ENCODE peak calls at places on chromosome 3, in six cellular contexts. U is BE2C; P is stomach; L is GM12865; C is naive thymus-derived CD4-positive, alpha-beta T cell; Z is astrocyte of the spinal cord. D is an unnamed sample.

GRCh38 chr3:49465269-49466034 is 4.6 kb upstream of the DAG1 start:
- DNase-seq in Z (no peak), C (no peak), U (peak), L (no peak), P (peak), D (no peak)

GRCh38 chr3:111373861-111374260 is 168.1 kb upstream of the CD96 start:
- DNase-seq in P (no peak), L (no peak), Z (peak), U (no peak), C (no peak), D (no peak)

GRCh38 chr3:171282041-171282440 is 178.2 kb downstream of the TNIK start:
- DNase-seq in P (no peak), Z (peak), L (no peak), C (no peak), U (no peak), D (no peak)

GRCh38 chr3:13792512-13793347 is 87.1 kb downstream of the WNT7A start:
- DNase-seq in P (no peak), U (no peak), Z (no peak), L (no peak), C (no peak), D (no peak)

GRCh38 chr3:52248816-52249547 is 3.4 kb downstream of the PPM1M start:
- DNase-seq in Z (no peak), L (no peak), U (no peak), C (no peak), P (peak), D (no peak)

GRCh38 chr3:150150633-150151032 is 179.9 kb upstream of the PFN2 start:
- DNase-seq in L (no peak), C (no peak), Z (no peak), U (no peak), P (no peak), D (peak)

GRCh38 chr3:132645058-132645457 is 14.6 kb downstream of the ACAD11 start:
- DNase-seq in U (no peak), L (no peak), Z (no peak), C (no peak), P (no peak), D (no peak)

GRCh38 chr3:65855370-65856100 is 183.2 kb downstream of the MAGI1 start:
- DNase-seq in U (no peak), Z (no peak), C (no peak), L (no peak), P (no peak), D (peak)

GRCh38 chr3:178699364-178699763 is 163.1 kb downstream of the KCNMB2 start:
- DNase-seq in P (no peak), L (no peak), U (no peak), Z (no peak), C (no peak), D (no peak)

GRCh38 chr3:126676919-126677705 is 22.2 kb upstream of the TXNRD3 start:
- DNase-seq in P (no peak), C (no peak), U (no peak), Z (no peak), L (no peak), D (no peak)

GRCh38 chr3:119880966-119881365 is 99.1 kb downstream of the NR1I2 start:
- DNase-seq in P (no peak), U (no peak), Z (no peak), C (no peak), L (no peak), D (no peak)

GRCh38 chr3:51282931-51283330 is 102.2 kb upstream of the MANF start:
- DNase-seq in U (no peak), L (no peak), P (no peak), C (no peak), Z (peak), D (no peak)

GRCh38 chr3:41682996-41683395 is 278.9 kb downstream of the ULK4 start:
- DNase-seq in U (no peak), L (no peak), C (no peak), P (no peak), Z (peak), D (peak)

GRCh38 chr3:18559323-18559972 is 134.3 kb upstream of the SATB1 start:
- DNase-seq in C (peak), L (peak), P (peak), Z (peak), U (peak), D (peak)

GRCh38 chr3:69252631-69253030 is 130.2 kb upstream of the LMOD3 start:
- DNase-seq in L (no peak), C (no peak), P (no peak), Z (no peak), U (no peak), D (no peak)

GRCh38 chr3:188108703-188109412 is 45.1 kb upstream of the LPP start:
- DNase-seq in U (no peak), Z (no peak), L (no peak), C (no peak), P (no peak), D (no peak)

GRCh38 chr3:42608586-42608985 is 8.1 kb downstream of the NKTR start:
- DNase-seq in L (no peak), C (no peak), P (no peak), U (peak), Z (peak), D (peak)

GRCh38 chr3:127002195-127003174 is 19.6 kb downstream of the PLXNA1 start:
- DNase-seq in Z (peak), L (peak), P (peak), C (no peak), U (peak), D (peak)

GRCh38 chr3:16437640-16438039 is 75.9 kb downstream of the RFTN1 start:
- DNase-seq in C (no peak), L (no peak), U (no peak), Z (no peak), P (no peak), D (peak)

DNA sequence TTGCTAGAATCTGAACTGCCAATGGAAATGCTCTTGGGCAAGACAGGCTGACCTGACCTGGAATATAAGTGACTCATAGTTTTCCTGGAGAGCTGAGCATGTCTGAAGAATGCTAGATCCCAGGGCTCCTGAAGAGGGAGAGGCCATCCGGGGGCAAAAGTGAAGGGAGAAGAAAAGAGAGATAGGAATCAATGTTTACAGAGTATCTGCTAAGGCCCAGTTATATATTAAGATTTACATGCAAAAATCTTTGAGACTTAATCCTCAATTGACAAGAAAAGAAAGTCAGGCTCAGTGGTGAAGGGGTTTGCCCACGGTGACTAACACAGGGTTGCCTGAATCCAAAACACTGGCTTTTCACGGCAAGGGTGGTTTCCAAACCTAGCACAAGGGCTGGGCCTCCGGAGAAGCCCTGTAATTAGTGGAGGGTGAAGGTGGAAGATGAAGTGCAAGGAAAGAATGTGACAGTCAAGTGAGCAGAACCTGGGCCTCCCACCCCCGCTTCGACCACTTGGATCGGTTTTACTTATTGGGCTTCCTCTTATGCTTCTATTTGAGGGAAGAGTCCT is 91.7 kb upstream of the FGF12 start:
- DNase-seq in P (no peak), L (peak), U (no peak), Z (peak), C (no peak), D (peak)
- H3K4me3 ChIP-seq in P (no peak), L (no peak), U (no peak), Z (no peak), C (no peak), D (no peak)

GRCh38 chr3:160196511-160197104 is 28.6 kb upstream of the C3orf80 start:
- DNase-seq in P (no peak), U (no peak), L (no peak), Z (no peak), C (no peak), D (no peak)
- H3K4me3 ChIP-seq in P (no peak), U (no peak), L (no peak), Z (no peak), C (no peak), D (no peak)

DNA sequence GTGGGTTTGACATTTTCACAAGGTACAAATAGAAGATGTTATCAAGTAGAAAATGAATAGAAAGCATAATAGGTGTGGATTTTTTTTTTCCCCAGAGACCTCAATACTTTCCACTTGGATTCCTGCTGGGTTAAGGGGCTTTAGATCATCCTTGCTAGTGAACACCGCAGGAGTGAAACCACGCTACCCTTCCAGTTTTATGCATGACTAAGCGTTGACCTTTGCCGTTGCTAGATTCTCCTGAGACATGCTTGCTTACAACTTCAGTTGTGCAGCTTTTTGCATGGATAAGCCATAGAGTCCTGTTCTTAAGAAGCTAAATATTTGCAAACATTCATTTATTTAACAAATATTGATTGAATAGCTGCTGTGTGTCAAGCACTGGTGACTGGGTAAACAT is 299.7 kb upstream of the LMCD1 start:
- DNase-seq in C (no peak), Z (peak), U (no peak), P (no peak), L (no peak), D (no peak)
- H3K4me3 ChIP-seq in C (no peak), Z (no peak), U (no peak), P (no peak), L (no peak), D (no peak)

GRCh38 chr3:151314132-151314531 is 2.5 kb downstream of the GPR87 start:
- DNase-seq in Z (no peak), L (no peak), P (no peak), C (no peak), U (no peak), D (no peak)

GRCh38 chr3:151315846-151316245 is 774 bp downstream of the GPR87 start:
- DNase-seq in U (no peak), L (no peak), Z (no peak), P (no peak), C (no peak), D (no peak)

GRCh38 chr3:151314593-151314992 is 2.0 kb downstream of the GPR87 start:
- DNase-seq in P (no peak), L (no peak), U (no peak), Z (no peak), C (no peak), D (no peak)

GRCh38 chr3:151316267-151316991 is at the start of gene GPR87:
- DNase-seq in C (no peak), U (no peak), L (peak), Z (no peak), P (no peak), D (no peak)

DNA sequence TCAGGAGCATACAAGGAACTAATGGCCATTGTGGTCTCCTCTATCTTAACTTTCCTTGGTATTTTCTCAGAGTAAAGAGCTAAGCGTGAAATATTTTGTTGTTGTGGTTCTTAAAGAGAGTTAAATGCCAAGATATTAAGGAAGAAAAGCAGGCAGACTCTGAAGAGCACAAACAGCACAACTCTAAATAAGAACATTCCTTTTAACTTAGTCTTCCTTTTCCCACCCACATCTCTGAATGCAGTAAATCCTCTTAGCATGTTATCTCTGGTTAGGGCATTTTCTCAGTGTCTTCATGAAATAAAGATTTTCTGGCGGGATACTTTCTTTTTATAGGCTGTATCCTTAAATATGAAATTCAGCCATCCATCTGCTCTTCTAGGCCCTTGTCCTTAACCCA is 1.5 kb downstream of the GPR87 start:
- DNase-seq in L (no peak), C (no peak), P (no peak), U (no peak), Z (peak), D (peak)
- H3K4me3 ChIP-seq in L (no peak), C (no peak), P (no peak), U (no peak), Z (no peak), D (no peak)

GRCh38 chr3:37126856-37127255 is 47.5 kb downstream of the LRRFIP2 start:
- DNase-seq in Z (no peak), C (no peak), U (no peak), L (no peak), P (no peak), D (no peak)

GRCh38 chr3:37124431-37124830 is 50.0 kb downstream of the LRRFIP2 start:
- DNase-seq in U (no peak), C (no peak), Z (no peak), P (no peak), L (no peak), D (no peak)

GRCh38 chr3:37125702-37126101 is 48.7 kb downstream of the LRRFIP2 start:
- DNase-seq in Z (no peak), C (no peak), P (no peak), L (no peak), U (no peak), D (no peak)

GRCh38 chr3:37123292-37123691 is 51.1 kb downstream of the LRRFIP2 start:
- DNase-seq in Z (no peak), C (no peak), L (no peak), U (no peak), P (no peak), D (no peak)

DNA sequence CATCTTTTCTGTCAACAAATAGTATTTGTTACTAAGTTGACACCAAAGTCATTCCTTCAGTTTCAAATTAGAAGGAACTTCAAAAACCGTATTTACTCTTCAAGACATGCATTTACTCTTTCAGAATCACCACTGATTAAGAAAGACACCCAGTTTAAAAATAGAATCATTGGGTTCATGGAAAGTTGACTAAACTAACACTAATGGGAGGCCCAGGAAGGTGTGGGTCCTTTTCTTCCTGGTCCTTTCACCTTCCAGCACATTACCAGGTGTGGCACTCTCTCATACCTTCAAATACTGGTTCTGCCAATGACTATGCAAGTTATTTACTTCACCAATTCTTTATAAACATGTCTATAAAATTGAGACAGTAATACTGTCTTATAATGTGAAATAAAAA is 49.2 kb downstream of the LRRFIP2 start:
- DNase-seq in U (no peak), Z (no peak), C (no peak), P (no peak), L (no peak), D (no peak)
- H3K4me3 ChIP-seq in U (no peak), Z (no peak), C (no peak), P (no peak), L (no peak), D (no peak)

DNA sequence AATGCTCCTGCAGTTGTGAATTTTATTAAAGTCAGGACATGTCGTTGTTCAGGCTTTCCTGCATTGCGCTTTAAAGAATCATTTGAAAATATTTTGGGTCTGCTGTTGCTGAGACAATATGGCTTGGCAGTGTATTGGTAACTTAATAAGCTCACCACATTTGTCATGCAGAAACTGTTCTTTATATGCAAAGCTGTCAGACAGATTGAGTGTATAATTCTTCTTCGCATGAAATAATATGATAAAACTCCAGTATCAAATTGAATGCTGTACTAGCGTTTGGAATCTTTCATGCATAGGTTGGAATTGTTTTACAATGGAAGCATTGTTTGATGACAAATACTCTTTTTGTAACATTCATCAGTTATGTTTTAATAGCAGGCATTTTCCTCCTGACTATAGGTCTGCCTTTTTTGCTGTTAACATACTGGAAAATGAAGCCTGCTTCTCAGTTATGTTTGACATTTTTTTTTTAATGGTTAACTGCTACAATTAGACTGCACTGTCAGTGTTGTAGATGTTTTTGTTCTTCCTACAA is 53.9 kb downstream of the RBMS3 start:
- DNase-seq in Z (no peak), P (no peak), C (no peak), U (no peak), L (no peak), D (no peak)
- H3K4me3 ChIP-seq in Z (no peak), P (no peak), C (no peak), U (peak), L (no peak), D (no peak)

DNA sequence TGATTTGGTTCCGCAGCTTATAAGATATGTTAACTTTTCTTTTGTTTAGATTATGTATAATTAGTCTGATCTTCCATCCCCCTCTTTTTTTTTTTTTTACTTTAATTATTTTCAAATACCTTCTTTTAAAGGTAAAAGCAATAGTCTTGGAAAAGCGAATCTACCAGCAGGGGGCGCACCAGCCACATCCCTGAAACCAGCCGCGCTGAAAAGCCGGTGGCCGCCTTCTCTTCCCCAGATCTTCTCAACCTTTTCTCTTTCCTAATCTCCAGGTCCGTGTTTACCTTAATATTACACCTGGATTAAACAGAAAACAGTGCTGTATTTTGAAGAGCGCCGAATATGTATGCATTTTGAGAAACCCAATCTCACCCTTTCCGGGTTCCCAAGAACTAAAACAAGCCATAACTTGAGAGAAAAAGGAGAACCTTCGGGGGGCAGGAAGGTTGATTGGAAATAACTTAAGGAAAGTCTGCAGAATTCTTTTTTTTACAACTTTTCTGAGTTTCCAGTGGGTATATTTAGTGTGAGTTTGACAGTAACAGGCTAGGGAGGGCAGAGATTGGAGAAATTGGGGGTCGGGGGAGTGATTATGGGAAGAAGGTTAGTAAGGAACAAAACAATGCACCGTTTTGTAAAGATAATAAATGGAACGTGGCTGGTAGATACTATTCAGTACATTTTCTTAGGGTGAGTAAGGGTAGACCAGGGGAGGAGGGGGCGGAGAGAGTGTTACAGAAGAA is 2.0 kb upstream of the SOX2 start:
- DNase-seq in P (peak), Z (peak), L (peak), C (peak), U (peak), D (peak)
- H3K4me3 ChIP-seq in P (no peak), Z (peak), L (no peak), C (no peak), U (no peak), D (no peak)

GRCh38 chr3:184230081-184230602 is 757 bp downstream of the VWA5B2 start:
- DNase-seq in U (no peak), L (no peak), C (no peak), Z (no peak), P (peak), D (no peak)
- H3K4me3 ChIP-seq in U (peak), L (no peak), C (peak), Z (no peak), P (peak), D (peak)

D was measured in cardiac muscle cell.